ENCODE peak calls at places on chromosomes 13 and 19, in six cellular contexts. N is adrenal gland, E is fibroblast of pulmonary artery, R is uterus, C is AG04450, H is cardiac fibroblast. A is an unnamed sample.

GRCh38 chr19:1752757-1753728 is at the start of gene ONECUT3:
- DNase-seq in C (no peak), H (no peak), N (no peak), E (no peak), R (no peak), A (no peak)

GRCh38 chr19:30362156-30362754 is 9.9 kb upstream of the ZNF536 start:
- DNase-seq in E (no peak), H (no peak), R (no peak), C (no peak), N (no peak), A (no peak)

GRCh38 chr13:111559612-111560423 is 239.4 kb downstream of the TEX29 start:
- DNase-seq in E (no peak), R (no peak), N (no peak), C (no peak), H (no peak), A (no peak)

GRCh38 chr19:19274716-19275115 is 1.6 kb upstream of the TM6SF2 start:
- DNase-seq in C (no peak), E (no peak), R (no peak), H (no peak), N (no peak), A (no peak)

GRCh38 chr13:23652909-23653726 is 82.9 kb downstream of the TNFRSF19 start:
- DNase-seq in H (no peak), C (no peak), E (no peak), N (no peak), R (no peak), A (no peak)

GRCh38 chr19:10861118-10861651 is 10.2 kb upstream of the CARM1 start:
- DNase-seq in C (no peak), E (peak), H (peak), R (no peak), N (peak), A (no peak)

GRCh38 chr13:54004026-54004699 is 975.5 kb downstream of the OLFM4 start:
- DNase-seq in E (no peak), N (no peak), H (no peak), C (no peak), R (no peak), A (no peak)

GRCh38 chr19:46372901-46373572 is 26.1 kb downstream of the PPP5C start:
- DNase-seq in H (peak), E (peak), C (no peak), N (peak), R (no peak), A (no peak)

GRCh38 chr19:14795078-14795721 is 16.8 kb upstream of the ADGRE2 start:
- DNase-seq in N (no peak), C (no peak), E (no peak), H (no peak), R (no peak), A (no peak)

GRCh38 chr13:97212540-97213146 is 9.5 kb upstream of the MBNL2 start:
- DNase-seq in R (no peak), C (no peak), H (peak), N (no peak), E (peak), A (peak)

GRCh38 chr13:103308700-103309099 is 242.5 kb upstream of the SLC10A2 start:
- DNase-seq in R (no peak), N (no peak), E (no peak), H (no peak), C (no peak), A (no peak)

GRCh38 chr19:9836021-9836420 is 903 bp downstream of the PIN1 start:
- DNase-seq in R (no peak), E (peak), H (peak), N (no peak), C (no peak), A (no peak)

GRCh38 chr13:32986552-32986951 is 29.7 kb upstream of the KL start:
- DNase-seq in N (no peak), H (no peak), C (no peak), E (no peak), R (no peak), A (no peak)

GRCh38 chr13:20446900-20447299 is 78.8 kb downstream of the CRYL1 start:
- DNase-seq in N (no peak), E (no peak), C (no peak), R (no peak), H (peak), A (no peak)

GRCh38 chr13:51311271-51311670 is 28.2 kb upstream of the SERPINE3 start:
- DNase-seq in C (no peak), R (no peak), N (no peak), E (no peak), H (no peak), A (no peak)

GRCh38 chr13:98510156-98510509 is 66.8 kb downstream of the STK24 start:
- DNase-seq in H (no peak), N (peak), R (no peak), E (no peak), C (no peak), A (no peak)

GRCh38 chr19:20431826-20432225 is 133.8 kb downstream of the ZNF737 start:
- DNase-seq in E (no peak), N (no peak), R (no peak), H (no peak), C (no peak), A (no peak)

GRCh38 chr13:26742691-26743358 is 17.8 kb downstream of the GPR12 start:
- DNase-seq in C (no peak), H (no peak), E (no peak), R (no peak), N (no peak), A (no peak)

GRCh38 chr19:16342002-16342715 is 17.5 kb downstream of the KLF2 start:
- DNase-seq in N (no peak), H (peak), C (no peak), E (no peak), R (no peak), A (peak)

GRCh38 chr13:58680115-58680514 is 1048.6 kb downstream of the PCDH17 start:
- DNase-seq in H (no peak), N (no peak), E (no peak), R (no peak), C (no peak), A (no peak)

GRCh38 chr19:5268801-5269200 is 71.8 kb downstream of the PTPRS start:
- DNase-seq in N (no peak), E (no peak), C (no peak), H (no peak), R (no peak), A (no peak)

GRCh38 chr19:35995655-35995993 is 636 bp downstream of the SDHAF1 start:
- DNase-seq in E (peak), N (peak), C (no peak), R (peak), H (peak), A (peak)

GRCh38 chr19:6753178-6754031 is 13.8 kb downstream of the SH2D3A start:
- DNase-seq in C (no peak), N (peak), R (peak), E (peak), H (peak), A (peak)

GRCh38 chr13:41909524-41909923 is 51.4 kb downstream of the VWA8 start:
- DNase-seq in N (no peak), C (no peak), E (no peak), R (no peak), H (no peak), A (no peak)

GRCh38 chr19:7681336-7682174 is 922 bp downstream of the TRAPPC5 start:
- DNase-seq in C (peak), N (peak), H (peak), E (peak), R (peak), A (peak)

GRCh38 chr19:13190781-13191540 is 40.8 kb downstream of the IER2 start:
- DNase-seq in C (no peak), E (no peak), R (no peak), N (no peak), H (no peak), A (no peak)

GRCh38 chr19:1064661-1065605 is 2.0 kb upstream of the ARHGAP45 start:
- DNase-seq in N (peak), C (no peak), H (peak), E (peak), R (no peak), A (peak)

GRCh38 chr13:41577437-41577836 is 120.1 kb downstream of the RGCC start:
- DNase-seq in H (peak), R (no peak), C (no peak), N (no peak), E (peak), A (no peak)

GRCh38 chr19:3224346-3225325 is at the start of gene CELF5:
- DNase-seq in N (peak), C (no peak), E (peak), R (no peak), H (peak), A (peak)

GRCh38 chr13:114013952-114014629 is 40.2 kb upstream of the C13orf46 start:
- DNase-seq in H (no peak), E (no peak), N (no peak), R (no peak), C (no peak), A (no peak)

GRCh38 chr13:45750566-45750965 is 48.4 kb downstream of the CBY2 start:
- DNase-seq in R (no peak), E (no peak), N (no peak), C (no peak), H (no peak), A (no peak)

GRCh38 chr19:10142701-10143375 is 23.1 kb upstream of the EIF3G start:
- DNase-seq in R (no peak), C (no peak), H (no peak), N (no peak), E (no peak), A (no peak)

GRCh38 chr19:11375143-11375948 is 880 bp downstream of the SWSAP1 start:
- DNase-seq in N (peak), C (no peak), E (no peak), R (peak), H (no peak), A (peak)

GRCh38 chr19:47653856-47654255 is 44.9 kb downstream of the BICRA start:
- DNase-seq in C (no peak), E (no peak), H (no peak), R (no peak), N (no peak), A (no peak)
- TF ChIP-seq CTCF in C (no peak), E (no peak), H (no peak), R (no peak), N (no peak), A (no peak)

GRCh38 chr19:37172368-37173366 is at the start of gene ZNF585A:
- DNase-seq in E (peak), R (peak), N (peak), C (peak), H (peak), A (peak)
- TF ChIP-seq CTCF in E (peak), R (peak), N (no peak), C (peak), H (peak), A (peak)

GRCh38 chr13:99577934-99578917 is 77.0 kb downstream of the TM9SF2 start:
- DNase-seq in C (no peak), R (no peak), H (peak), N (peak), E (peak), A (no peak)
- TF ChIP-seq CTCF in C (peak), R (no peak), H (peak), N (peak), E (peak), A (peak)

GRCh38 chr19:49224856-49225255 is 67.3 kb downstream of the TRPM4 start:
- DNase-seq in R (no peak), N (peak), E (peak), H (peak), C (no peak), A (no peak)
- TF ChIP-seq CTCF in R (no peak), N (peak), E (peak), H (peak), C (peak), A (peak)

DNA sequence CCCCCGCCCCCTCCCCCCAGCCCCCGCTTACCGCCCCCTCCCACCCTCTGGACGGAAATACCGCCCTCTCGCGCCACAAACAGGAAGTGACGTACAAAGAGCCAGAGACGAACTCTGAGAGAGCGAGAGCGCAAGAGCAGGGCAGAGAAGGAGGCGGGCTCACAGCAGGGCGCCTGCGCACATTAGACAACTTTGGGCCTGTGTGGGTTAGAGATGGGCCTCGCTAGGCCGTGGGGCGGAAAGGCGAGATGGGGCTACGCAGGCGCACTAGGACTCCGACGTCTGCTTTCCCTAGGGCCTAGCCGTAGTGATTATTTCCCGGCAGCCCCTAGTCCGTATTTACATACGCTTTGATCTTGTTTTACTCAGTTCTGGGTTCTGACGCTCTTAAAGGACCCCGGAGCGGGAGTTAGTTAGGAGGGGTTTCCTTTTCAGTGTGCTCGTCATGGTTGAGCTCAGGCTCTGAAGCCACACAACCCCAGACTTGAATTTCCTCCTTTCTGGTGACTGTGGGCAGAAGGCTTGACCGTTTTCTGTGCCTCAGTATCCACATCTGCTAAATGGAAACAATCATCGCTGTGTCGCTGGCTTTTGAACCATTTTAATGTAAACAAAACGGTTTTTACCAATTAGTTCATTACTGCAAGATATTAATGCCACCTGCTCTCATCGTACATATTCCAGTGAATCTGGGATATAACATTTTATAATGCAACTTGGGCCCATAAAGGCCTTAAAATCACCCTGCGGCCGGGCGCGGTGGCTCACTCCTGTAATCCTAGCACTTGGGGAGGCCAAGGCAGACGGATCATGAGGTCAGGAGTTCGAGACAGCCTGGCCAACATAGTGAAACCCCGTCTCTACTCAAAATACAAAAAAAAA is 449 bp upstream of the AKT2 start:
- DNase-seq in H (peak), C (peak), E (peak), N (peak), R (peak), A (peak)
- TF ChIP-seq CTCF in H (no peak), C (no peak), E (no peak), N (no peak), R (no peak), A (no peak)

GRCh38 chr13:49652691-49653305 is 24.5 kb downstream of the ARL11 start:
- DNase-seq in E (peak), C (no peak), H (peak), N (peak), R (no peak), A (peak)
- TF ChIP-seq CTCF in E (peak), C (peak), H (peak), N (peak), R (no peak), A (peak)

GRCh38 chr13:65926750-65927171 is 1303.4 kb downstream of the PCDH9 start:
- DNase-seq in C (no peak), H (peak), N (no peak), R (no peak), E (no peak), A (no peak)
- TF ChIP-seq CTCF in C (peak), H (peak), N (no peak), R (no peak), E (peak), A (no peak)

GRCh38 chr13:44575741-44576395 is at the start of gene TSC22D1:
- DNase-seq in C (no peak), H (peak), N (peak), E (peak), R (peak), A (peak)
- TF ChIP-seq CTCF in C (no peak), H (no peak), N (no peak), E (no peak), R (no peak), A (no peak)

A was measured in GM10248.